ENCODE peak calls at places on chromosomes 3 and 15, in four cellular contexts. One of them, this sample, is unnamed.

GRCh38 chr15:52281085-52282035 is 14.2 kb downstream of the MYO5C start:
- DNase-seq in suprapubic skin: no peak
- DNase-seq in sigmoid colon: no peak
- DNase-seq in transverse colon: no peak
- DNase-seq in this sample: no peak

GRCh38 chr3:156787926-156788663 is 38.1 kb upstream of the LEKR1 start:
- DNase-seq in suprapubic skin: no peak
- DNase-seq in sigmoid colon: no peak
- DNase-seq in transverse colon: no peak
- DNase-seq in this sample: no peak

GRCh38 chr3:149243540-149243939 is 21.9 kb upstream of the CP start:
- DNase-seq in suprapubic skin: no peak
- DNase-seq in sigmoid colon: no peak
- DNase-seq in transverse colon: no peak
- DNase-seq in this sample: no peak

GRCh38 chr3:166444336-166444735 is 607.1 kb upstream of the BCHE start:
- DNase-seq in suprapubic skin: no peak
- DNase-seq in sigmoid colon: no peak
- DNase-seq in transverse colon: no peak
- DNase-seq in this sample: no peak

GRCh38 chr3:125160911-125161371 is 51.6 kb downstream of the SLC12A8 start:
- DNase-seq in suprapubic skin: no peak
- DNase-seq in sigmoid colon: no peak
- DNase-seq in transverse colon: no peak
- DNase-seq in this sample: no peak

GRCh38 chr3:122146466-122146865 is 37.0 kb upstream of the CASR start:
- DNase-seq in suprapubic skin: no peak
- DNase-seq in sigmoid colon: no peak
- DNase-seq in transverse colon: no peak
- DNase-seq in this sample: no peak

GRCh38 chr15:36109943-36110658 is 469.3 kb upstream of the CDIN1 start:
- DNase-seq in suprapubic skin: no peak
- DNase-seq in sigmoid colon: no peak
- DNase-seq in transverse colon: no peak
- DNase-seq in this sample: no peak

GRCh38 chr3:20682573-20682972 is 496.6 kb upstream of the SGO1 start:
- DNase-seq in suprapubic skin: no peak
- DNase-seq in sigmoid colon: no peak
- DNase-seq in transverse colon: no peak
- DNase-seq in this sample: no peak

GRCh38 chr15:101167791-101168462 is 83.9 kb downstream of the CHSY1 start:
- DNase-seq in suprapubic skin: peak; percentile 83
- DNase-seq in sigmoid colon: peak; percentile 79
- DNase-seq in transverse colon: peak; percentile 30
- DNase-seq in this sample: no peak

GRCh38 chr3:40248591-40248990 is 60.9 kb upstream of the EIF1B start:
- DNase-seq in suprapubic skin: no peak
- DNase-seq in sigmoid colon: no peak
- DNase-seq in transverse colon: no peak
- DNase-seq in this sample: no peak

GRCh38 chr15:67043939-67044771 is 21.2 kb upstream of the SMAD3 start:
- DNase-seq in suprapubic skin: no peak
- DNase-seq in sigmoid colon: no peak
- DNase-seq in transverse colon: no peak
- DNase-seq in this sample: no peak

GRCh38 chr15:78263907-78264303 is 457 bp upstream of the DNAJA4 start:
- DNase-seq in suprapubic skin: no peak
- DNase-seq in sigmoid colon: no peak
- DNase-seq in transverse colon: peak; percentile 79
- DNase-seq in this sample: no peak

GRCh38 chr3:158731938-158732855 is at the start of gene RARRES1:
- DNase-seq in suprapubic skin: peak; percentile 77
- DNase-seq in sigmoid colon: peak; percentile 87
- DNase-seq in transverse colon: peak; percentile 75
- DNase-seq in this sample: peak; percentile 61

GRCh38 chr3:112685435-112685834 is 44.5 kb upstream of the CCDC80 start:
- DNase-seq in suprapubic skin: no peak
- DNase-seq in sigmoid colon: no peak
- DNase-seq in transverse colon: no peak
- DNase-seq in this sample: no peak

GRCh38 chr3:30269751-30270445 is 336.5 kb upstream of the TGFBR2 start:
- DNase-seq in suprapubic skin: no peak
- DNase-seq in sigmoid colon: no peak
- DNase-seq in transverse colon: no peak
- DNase-seq in this sample: no peak

GRCh38 chr3:30263921-30264313 is 342.5 kb upstream of the TGFBR2 start:
- DNase-seq in suprapubic skin: no peak
- DNase-seq in sigmoid colon: no peak
- DNase-seq in transverse colon: no peak
- DNase-seq in this sample: no peak

GRCh38 chr3:30266536-30266935 is 339.9 kb upstream of the TGFBR2 start:
- DNase-seq in suprapubic skin: no peak
- DNase-seq in sigmoid colon: no peak
- DNase-seq in transverse colon: no peak
- DNase-seq in this sample: no peak

GRCh38 chr3:30271781-30272180 is 334.6 kb upstream of the TGFBR2 start:
- DNase-seq in suprapubic skin: no peak
- DNase-seq in sigmoid colon: no peak
- DNase-seq in transverse colon: no peak
- DNase-seq in this sample: no peak

DNA sequence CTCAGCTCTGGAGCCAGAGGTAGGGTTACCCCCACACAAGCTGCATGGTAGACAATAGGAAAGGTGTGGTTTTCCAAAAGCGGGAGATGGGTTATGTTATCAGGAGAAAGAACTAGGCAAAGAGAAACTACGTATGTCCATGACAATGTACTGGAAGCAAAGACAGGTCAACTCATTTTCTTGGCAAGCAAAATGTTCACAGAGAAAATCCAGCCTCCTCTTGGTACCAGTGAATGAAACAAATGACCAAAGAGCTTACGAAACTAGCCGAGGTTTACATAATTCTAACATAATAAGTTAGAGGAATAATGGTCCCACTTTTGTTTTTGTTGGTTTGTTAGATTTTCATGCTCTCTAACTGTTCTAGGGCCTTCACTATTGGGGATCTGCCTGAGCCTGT is 338.1 kb upstream of the TGFBR2 start:
- DNase-seq in suprapubic skin: no peak
- DNase-seq in sigmoid colon: no peak
- DNase-seq in transverse colon: no peak
- DNase-seq in this sample: no peak
- TF ChIP-seq POLR2A in suprapubic skin: no peak
- TF ChIP-seq POLR2A in sigmoid colon: no peak
- TF ChIP-seq POLR2A in transverse colon: no peak
- TF ChIP-seq POLR2A in this sample: no peak

GRCh38 chr3:14434541-14435151 is 32.2 kb downstream of the SLC6A6 start:
- DNase-seq in suprapubic skin: no peak
- DNase-seq in sigmoid colon: no peak
- DNase-seq in transverse colon: peak; percentile 40
- DNase-seq in this sample: no peak
- TF ChIP-seq POLR2AphosphoS5 in suprapubic skin: no peak
- TF ChIP-seq POLR2AphosphoS5 in sigmoid colon: no peak
- TF ChIP-seq POLR2AphosphoS5 in transverse colon: no peak
- TF ChIP-seq POLR2AphosphoS5 in this sample: no peak

DNA sequence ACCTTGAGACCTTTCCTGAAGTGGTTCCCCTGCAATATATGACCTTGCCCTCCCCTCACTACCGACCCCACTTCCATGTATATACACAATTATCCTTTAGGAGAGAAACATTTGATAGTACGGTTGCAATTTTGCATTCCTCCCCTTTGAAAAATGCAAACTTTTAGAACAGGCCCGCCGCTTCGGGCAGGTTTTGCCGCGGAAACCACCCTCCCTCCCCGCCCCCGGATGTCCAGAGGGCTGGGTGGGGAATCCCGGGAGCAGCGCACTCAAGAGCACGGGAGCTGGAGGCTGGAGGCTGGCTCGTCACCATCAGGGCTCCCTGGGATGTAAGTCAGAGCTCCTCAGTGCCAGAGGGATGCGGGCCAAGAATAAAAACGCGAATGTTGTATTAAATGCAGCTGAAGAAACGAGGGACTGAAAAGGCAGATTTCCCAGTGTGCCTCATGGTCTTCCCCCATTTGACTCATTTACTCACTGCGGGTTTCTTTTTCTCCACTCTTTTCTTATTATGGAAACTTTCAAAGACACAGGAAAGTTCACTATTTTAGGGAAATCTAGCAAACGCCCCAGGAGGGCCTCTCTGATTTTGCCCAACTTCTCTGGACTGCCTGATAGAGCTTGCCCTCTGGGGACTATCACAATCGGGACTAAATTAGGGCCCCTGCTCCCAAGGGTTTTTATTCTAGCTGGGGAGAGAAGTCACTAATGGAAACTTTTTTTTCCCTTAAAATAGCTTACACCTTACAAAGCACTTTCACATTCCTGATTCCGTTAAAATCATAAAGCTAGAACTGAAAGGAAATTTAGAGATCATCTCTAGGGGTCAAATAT is 2.9 kb upstream of the USP3 start:
- DNase-seq in suprapubic skin: peak; percentile 93
- DNase-seq in sigmoid colon: peak; percentile 97
- DNase-seq in transverse colon: peak; percentile 83
- DNase-seq in this sample: no peak
- TF ChIP-seq POLR2A in suprapubic skin: no peak
- TF ChIP-seq POLR2A in sigmoid colon: no peak
- TF ChIP-seq POLR2A in transverse colon: peak; percentile 37
- TF ChIP-seq POLR2A in this sample: no peak

GRCh38 chr3:12758025-12758830 is 831 bp downstream of the TMEM40 start:
- DNase-seq in suprapubic skin: peak; percentile 74
- DNase-seq in sigmoid colon: peak; percentile 83
- DNase-seq in transverse colon: no peak
- DNase-seq in this sample: peak; percentile 35

GRCh38 chr3:12759693-12760565 is 870 bp upstream of the TMEM40 start:
- DNase-seq in suprapubic skin: no peak
- DNase-seq in sigmoid colon: no peak
- DNase-seq in transverse colon: no peak
- DNase-seq in this sample: no peak

GRCh38 chr3:12756635-12757034 is 2.4 kb downstream of the TMEM40 start:
- DNase-seq in suprapubic skin: no peak
- DNase-seq in sigmoid colon: no peak
- DNase-seq in transverse colon: no peak
- DNase-seq in this sample: no peak

GRCh38 chr3:12756185-12756584 is 2.9 kb downstream of the TMEM40 start:
- DNase-seq in suprapubic skin: no peak
- DNase-seq in sigmoid colon: no peak
- DNase-seq in transverse colon: no peak
- DNase-seq in this sample: no peak

DNA sequence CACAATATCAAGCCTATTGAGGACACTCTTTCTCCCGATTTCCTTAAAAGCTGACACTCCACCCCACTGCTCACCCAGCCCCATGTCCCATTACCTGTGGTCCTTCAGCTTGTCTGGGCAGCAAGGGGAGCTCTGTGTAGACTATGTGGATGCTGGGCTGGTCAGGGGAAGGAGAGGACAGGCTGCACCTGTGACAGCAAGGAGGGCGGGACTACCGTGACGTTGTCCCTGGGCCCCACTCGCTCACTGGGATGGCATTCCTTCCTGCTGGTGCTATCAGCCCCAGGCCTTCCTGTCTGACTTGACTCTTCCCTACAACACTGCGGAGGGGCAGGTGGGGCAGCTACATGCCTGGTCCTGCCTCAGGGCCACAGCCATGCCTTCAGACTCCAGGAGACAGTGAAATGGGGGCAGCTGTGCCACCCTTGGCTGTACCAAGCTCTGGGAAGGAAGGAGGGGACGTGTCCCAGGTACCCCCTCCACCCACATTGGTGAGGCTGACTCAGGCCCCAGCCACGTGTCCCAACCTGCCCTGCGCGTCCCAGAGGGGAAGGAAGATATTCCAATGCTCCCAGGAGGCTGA is at the start of gene TMEM40:
- DNase-seq in suprapubic skin: peak; percentile 74
- DNase-seq in sigmoid colon: no peak
- DNase-seq in transverse colon: no peak
- DNase-seq in this sample: no peak
- TF ChIP-seq POLR2AphosphoS5 in suprapubic skin: peak; percentile 83
- TF ChIP-seq POLR2AphosphoS5 in sigmoid colon: no peak
- TF ChIP-seq POLR2AphosphoS5 in transverse colon: no peak
- TF ChIP-seq POLR2AphosphoS5 in this sample: no peak

DNA sequence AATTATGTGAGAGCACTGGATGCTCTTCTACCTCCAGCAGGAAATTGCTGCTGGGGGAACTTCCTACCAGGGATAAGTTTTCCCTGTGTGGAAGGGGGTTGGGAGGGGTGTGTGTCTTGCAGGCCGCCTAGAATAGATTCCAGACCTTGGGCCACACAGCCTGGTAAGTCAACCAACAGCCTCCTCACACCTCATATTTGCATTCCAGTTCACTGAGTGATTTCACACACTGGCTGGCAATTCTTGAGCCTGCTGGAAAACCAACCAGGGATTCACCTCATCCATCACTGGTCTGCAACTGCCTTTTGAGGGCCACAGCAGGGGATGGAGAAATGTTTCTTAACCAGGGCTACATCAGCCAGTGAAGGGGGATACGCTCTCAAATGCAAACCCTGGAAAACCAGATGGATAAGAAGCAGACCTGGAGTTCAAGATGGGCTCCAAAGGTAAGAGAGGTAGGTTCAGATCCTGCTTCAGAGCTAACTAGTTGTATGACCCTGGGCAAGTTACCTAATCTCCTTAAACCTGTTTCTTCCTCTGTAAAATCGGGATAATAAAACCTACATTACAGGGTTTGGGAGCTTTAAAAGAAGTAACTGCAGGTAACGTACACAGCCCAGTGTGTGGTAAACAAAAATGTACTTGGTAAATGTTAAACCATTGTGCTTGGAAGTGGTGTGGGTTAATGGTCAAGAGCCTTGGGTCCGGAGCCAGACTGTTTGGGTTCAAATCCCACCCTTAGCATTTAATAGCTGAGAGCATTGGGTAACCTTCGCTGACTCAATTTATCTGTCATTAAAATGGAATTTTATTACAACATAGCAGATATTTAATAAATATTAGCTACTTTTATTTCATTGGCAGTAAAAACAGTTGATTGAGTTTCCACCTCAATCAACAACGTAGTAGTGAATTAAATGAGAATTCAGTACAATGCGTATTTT is 1.8 kb downstream of the FSTL1 start:
- DNase-seq in suprapubic skin: no peak
- DNase-seq in sigmoid colon: no peak
- DNase-seq in transverse colon: peak; percentile 13
- DNase-seq in this sample: no peak
- TF ChIP-seq POLR2A in suprapubic skin: no peak
- TF ChIP-seq POLR2A in sigmoid colon: no peak
- TF ChIP-seq POLR2A in transverse colon: no peak
- TF ChIP-seq POLR2A in this sample: no peak

This sample was measured in GM12892.